ENCODE peak calls at places on chromosomes 3 and 15, in nine cellular contexts. Z is PC-3; U is left ventricle myocardium inferior; X is NCI-H1105; R is NCI-H510A; O is SK-N-SH; Y is activated CD8-positive, alpha-beta memory T cell treated with anti-CD3 and anti-CD28 coated beads for 4 hours; C is lung; B is stimulated activated CD4-positive, alpha-beta T cell treated with anti-CD3 and anti-CD28 coated beads, Interleukin-4, amount 100 ng/mL, for 24 hours. J is an unnamed sample.
A peak's percentile ranks its signal among the peaks of the same experiment; 100 is the strongest.

GRCh38 chr3:170721563-170721962 is 135.7 kb upstream of the SLC7A14 start:
- DNase-seq in X (no peak), U (no peak), Y (no peak), B (no peak), C (no peak), Z (no peak), O (no peak), R (no peak), J (no peak)

GRCh38 chr3:138445654-138446053 is 11.2 kb downstream of the ESYT3 start:
- DNase-seq in X (no peak), O (no peak), R (no peak), B (no peak), Y (no peak), U (no peak), Z (no peak), C (no peak), J (no peak)

GRCh38 chr15:66131200-66131599 is 122.3 kb downstream of the MEGF11 start:
- DNase-seq in U (no peak), C (peak; percentile 43), B (no peak), Y (no peak), Z (no peak), O (no peak), X (no peak), R (no peak), J (no peak)

GRCh38 chr3:120471643-120472042 is 20.9 kb upstream of the FSTL1 start:
- DNase-seq in B (no peak), Z (peak; percentile 69), X (no peak), R (no peak), U (no peak), C (no peak), O (no peak), Y (no peak), J (no peak)

GRCh38 chr3:152261329-152261728 is 7.4 kb upstream of the MBNL1 start:
- DNase-seq in O (no peak), Y (no peak), B (no peak), U (no peak), R (no peak), X (no peak), Z (no peak), C (no peak), J (no peak)

GRCh38 chr3:101849714-101850326 is 506 bp downstream of the NFKBIZ start:
- DNase-seq in Z (peak; percentile 39), B (peak; percentile 59), U (peak; percentile 51), C (peak; percentile 43), R (no peak), X (no peak), O (peak; percentile 76), Y (peak; percentile 9), J (peak; percentile 39)

GRCh38 chr3:20380310-20380709 is 194.3 kb upstream of the SGO1 start:
- DNase-seq in O (no peak), C (no peak), Z (no peak), U (no peak), R (no peak), Y (no peak), B (no peak), X (no peak), J (no peak)

GRCh38 chr3:130414457-130414856 is 69.0 kb downstream of the COL6A5 start:
- DNase-seq in C (no peak), B (no peak), R (no peak), X (no peak), Z (no peak), U (no peak), O (no peak), Y (no peak), J (no peak)

GRCh38 chr15:85687329-85687728 is 107.4 kb downstream of the KLHL25 start:
- DNase-seq in O (no peak), X (no peak), C (no peak), U (no peak), Y (no peak), R (no peak), B (no peak), Z (no peak), J (no peak)

GRCh38 chr15:41487802-41488201 is 5.9 kb upstream of the ITPKA start:
- DNase-seq in R (no peak), Y (no peak), U (no peak), B (peak; percentile 22), C (no peak), Z (no peak), O (no peak), X (no peak), J (no peak)

GRCh38 chr3:12353796-12354505 is 65.1 kb downstream of the PPARG start:
- DNase-seq in B (no peak), C (no peak), Y (no peak), R (no peak), U (no peak), Z (peak; percentile 40), O (no peak), X (no peak), J (no peak)

GRCh38 chr3:179100652-179101051 is 29.0 kb upstream of the ZMAT3 start:
- DNase-seq in Z (peak; percentile 46), Y (no peak), X (no peak), R (no peak), U (no peak), C (no peak), O (no peak), B (no peak), J (no peak)

GRCh38 chr3:172905480-172905850 is 154.9 kb downstream of the ECT2 start:
- DNase-seq in B (no peak), Y (no peak), C (no peak), Z (no peak), U (no peak), R (no peak), X (no peak), O (no peak), J (no peak)

GRCh38 chr3:60497922-60498321 is 753.3 kb downstream of the FHIT start:
- DNase-seq in Y (no peak), R (no peak), Z (no peak), C (no peak), U (no peak), X (peak; percentile 32), O (peak; percentile 44), B (no peak), J (no peak)

GRCh38 chr3:45507820-45508317 is 86.7 kb upstream of the LIMD1 start:
- DNase-seq in O (peak; percentile 30), Y (no peak), U (peak; percentile 32), Z (no peak), B (no peak), C (no peak), X (no peak), R (peak; percentile 14), J (no peak)

GRCh38 chr15:66482539-66482938 is 15.0 kb downstream of the SNAPC5 start:
- DNase-seq in U (no peak), Y (no peak), C (peak; percentile 35), X (no peak), O (no peak), R (no peak), B (no peak), Z (no peak), J (no peak)

J was measured in effector CD8-positive, alpha-beta T cell.